ENCODE peak calls at places on chromosome 17, in ten cellular contexts. W is cardiac muscle cell, Q is NB4, X is neural progenitor cell, Y is colonic mucosa, G is A549, C is BJ, L is HAP-1, Z is lower leg skin, S is skeletal muscle cell. V is an unnamed sample.

GRCh38 chr17:41434313-41434895 is 6.4 kb downstream of the KRT38 start:
- DNase-seq in W (peak), Q (no peak), X (no peak), Y (no peak), G (no peak), C (no peak), L (no peak), Z (no peak), S (no peak), V (no peak)

GRCh38 chr17:74968361-74968780 is 4.2 kb downstream of the HID1 start:
- DNase-seq in W (no peak), Q (no peak), X (no peak), Y (peak), G (no peak), C (no peak), L (no peak), Z (peak), S (no peak), V (peak)

GRCh38 chr17:1003972-1004768 is 7.2 kb downstream of the TIMM22 start:
- DNase-seq in W (no peak), Q (no peak), X (no peak), Y (no peak), G (no peak), C (no peak), L (no peak), Z (no peak), S (no peak), V (no peak)

GRCh38 chr17:43832976-43833829 is at the start of gene MPP3:
- DNase-seq in W (peak), Q (peak), X (peak), Y (peak), G (peak), C (no peak), L (peak), Z (peak), S (peak), V (peak)

GRCh38 chr17:80970044-80970761 is 21.4 kb upstream of the CHMP6 start:
- DNase-seq in W (no peak), Q (peak), X (peak), Y (no peak), G (peak), C (no peak), L (no peak), Z (no peak), S (no peak), V (peak)

GRCh38 chr17:33204701-33205100 is 88.4 kb downstream of the ASIC2 start:
- DNase-seq in W (no peak), Q (no peak), X (no peak), Y (no peak), G (no peak), C (no peak), L (no peak), Z (no peak), S (no peak), V (no peak)

GRCh38 chr17:82866521-82867214 is 26.8 kb upstream of the ZNF750 start:
- DNase-seq in W (no peak), Q (no peak), X (peak), Y (no peak), G (no peak), C (no peak), L (no peak), Z (no peak), S (peak), V (peak)

GRCh38 chr17:62064029-62064790 is 868 bp downstream of the MED13 start:
- DNase-seq in W (no peak), Q (peak), X (no peak), Y (no peak), G (peak), C (no peak), L (no peak), Z (no peak), S (no peak), V (peak)

GRCh38 chr17:81667754-81668153 is 1.2 kb downstream of the CCDC137 start:
- DNase-seq in W (no peak), Q (peak), X (peak), Y (no peak), G (no peak), C (no peak), L (no peak), Z (no peak), S (no peak), V (no peak)

GRCh38 chr17:78933959-78934568 is 8.9 kb upstream of the TIMP2 start:
- DNase-seq in W (peak), Q (peak), X (peak), Y (peak), G (peak), C (peak), L (no peak), Z (peak), S (peak), V (peak)

DNA sequence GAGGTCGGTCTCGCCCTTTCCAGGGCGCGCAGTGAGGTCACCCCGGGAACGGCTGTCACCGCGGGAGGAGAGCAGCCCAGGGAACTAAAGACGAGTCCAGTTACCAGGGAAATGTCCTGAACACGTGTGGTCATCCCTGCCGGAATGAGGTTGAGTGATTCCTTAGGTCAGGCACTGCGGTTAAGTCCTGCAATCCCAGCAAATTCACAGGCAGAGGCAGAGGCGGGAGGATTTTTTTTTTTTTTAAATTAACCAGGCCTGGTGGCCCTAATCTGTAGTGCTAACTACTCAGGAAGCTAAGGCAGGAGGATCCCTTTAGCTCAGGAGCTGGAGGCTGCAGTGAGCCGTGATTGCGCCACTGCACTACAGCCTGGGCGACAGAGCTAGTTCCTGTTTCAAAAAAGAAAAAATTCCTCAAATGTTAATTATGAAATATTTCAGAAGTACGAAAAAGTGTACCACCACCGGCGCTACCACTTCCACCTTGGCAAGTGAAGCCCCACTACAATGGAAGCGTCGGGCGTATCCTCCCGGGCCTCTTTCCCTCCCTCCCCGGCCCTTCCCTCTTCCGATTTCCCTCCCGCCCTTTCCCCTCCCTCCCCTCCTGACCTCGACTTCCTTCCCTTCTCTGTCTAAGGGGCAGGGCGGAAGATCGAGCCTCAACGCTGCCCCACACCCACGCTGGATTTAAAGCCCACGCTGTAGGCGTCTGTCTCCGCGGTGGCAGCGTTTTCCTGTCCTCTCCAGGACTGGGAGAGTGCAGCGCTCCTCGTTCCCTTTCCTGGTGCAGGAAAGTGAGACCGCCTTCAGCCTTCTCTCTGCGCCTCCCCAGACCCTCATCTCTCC is 27.3 kb downstream of the SLFN11 start:
- DNase-seq in W (peak), Q (peak), X (peak), Y (peak), G (no peak), C (peak), L (no peak), Z (peak), S (peak), V (peak)
- H3K4me3 ChIP-seq in W (peak), Q (peak), X (peak), Y (peak), G (no peak), C (peak), L (no peak), Z (peak), S (peak), V (no peak)

DNA sequence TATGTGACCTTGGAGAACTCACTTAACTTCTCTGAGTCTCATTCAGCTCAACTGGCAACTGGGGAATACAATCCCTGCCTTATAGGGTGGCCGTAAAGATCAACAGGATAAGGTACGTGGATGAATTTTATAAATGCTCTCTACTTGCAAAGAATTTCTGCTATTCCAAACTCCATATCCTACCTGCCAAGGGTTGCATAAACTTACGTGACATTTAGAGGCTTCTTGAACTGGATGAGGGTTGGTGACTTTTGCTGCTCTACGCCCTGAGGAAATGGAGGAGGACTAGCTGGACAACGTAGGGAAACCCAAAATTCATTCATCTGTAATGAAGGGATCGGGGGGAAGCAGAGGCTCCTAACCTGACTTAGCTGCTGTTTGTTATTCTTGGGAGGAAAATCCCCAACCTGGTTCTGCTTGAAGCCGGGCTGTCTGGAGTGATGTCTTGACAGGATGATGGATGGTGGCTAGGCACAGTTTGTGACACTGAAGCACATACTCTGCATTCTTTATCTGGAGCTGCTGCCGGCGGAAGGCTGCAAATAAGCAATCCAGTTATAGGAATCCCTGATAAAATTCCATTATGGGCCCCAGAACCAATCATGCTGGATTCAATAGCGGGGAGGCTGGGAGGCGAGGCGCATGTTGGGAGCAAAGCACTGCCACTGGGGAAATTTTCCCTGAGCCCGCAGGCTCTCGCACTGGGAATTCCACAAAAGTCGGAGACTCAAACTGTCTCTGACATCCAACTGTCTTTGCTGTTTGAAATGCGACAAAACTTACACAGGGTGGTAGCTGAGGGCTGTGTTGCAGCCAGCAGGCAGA is 94.7 kb upstream of the SDK2 start:
- DNase-seq in W (peak), Q (no peak), X (no peak), Y (no peak), G (no peak), C (no peak), L (no peak), Z (no peak), S (no peak), V (no peak)
- H3K4me3 ChIP-seq in W (no peak), Q (no peak), X (no peak), Y (no peak), G (no peak), C (no peak), L (no peak), Z (no peak), S (no peak), V (no peak)

GRCh38 chr17:50534979-50535326 is 2.4 kb downstream of the EPN3 start:
- DNase-seq in W (no peak), Q (no peak), X (no peak), Y (no peak), G (no peak), C (no peak), L (no peak), Z (no peak), S (no peak), V (no peak)
- H3K4me3 ChIP-seq in W (no peak), Q (no peak), X (no peak), Y (peak), G (no peak), C (no peak), L (no peak), Z (no peak), S (no peak), V (no peak)

DNA sequence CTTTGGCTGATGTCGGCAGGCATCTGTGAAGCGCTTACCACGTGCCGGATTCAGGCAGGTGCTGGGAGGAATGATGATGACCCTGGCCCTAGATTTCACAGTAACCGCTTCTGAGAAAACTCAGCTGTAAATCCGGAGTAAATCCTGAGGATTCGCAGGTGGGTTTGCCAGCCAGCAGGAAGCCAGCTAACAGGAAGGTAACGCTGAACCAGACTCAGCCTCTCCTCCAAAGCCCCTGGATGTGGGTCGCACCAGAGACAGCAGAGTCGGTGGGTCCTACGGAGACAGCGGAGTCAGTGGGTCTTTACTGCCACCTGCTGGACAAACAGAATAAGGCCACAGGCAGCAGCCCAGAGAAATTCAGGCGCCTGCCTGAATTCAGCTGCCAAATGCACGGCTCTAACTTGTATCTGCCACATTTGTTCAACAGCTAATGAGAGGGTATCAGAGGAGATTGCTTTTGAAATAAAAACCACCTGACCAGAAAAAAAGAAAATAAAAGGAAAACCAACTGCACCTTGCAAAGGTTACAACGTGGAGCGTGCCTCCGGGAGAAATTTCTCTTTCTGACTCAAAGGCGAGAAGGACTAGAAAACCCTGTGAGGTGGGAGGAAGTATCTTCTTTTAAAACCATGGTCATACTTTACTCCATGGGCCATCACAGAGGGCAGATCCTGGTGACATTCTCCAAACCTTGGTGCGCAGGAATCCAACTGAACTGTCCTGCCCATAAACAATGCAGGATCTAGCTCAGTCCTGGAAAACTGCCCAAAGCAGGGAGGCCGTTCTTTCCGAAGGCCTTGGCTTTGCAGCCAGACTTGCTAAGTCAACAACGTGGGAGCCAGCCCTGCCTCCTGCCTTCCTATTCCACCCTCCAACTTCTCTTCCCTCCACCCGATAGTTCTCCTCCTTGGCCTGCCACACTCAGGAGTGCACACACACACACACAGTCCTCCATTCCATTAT is 16.3 kb downstream of the COPRS start:
- DNase-seq in W (peak), Q (peak), X (peak), Y (peak), G (peak), C (no peak), L (peak), Z (peak), S (peak), V (peak)
- H3K4me3 ChIP-seq in W (no peak), Q (no peak), X (no peak), Y (peak), G (no peak), C (no peak), L (no peak), Z (no peak), S (peak), V (no peak)

DNA sequence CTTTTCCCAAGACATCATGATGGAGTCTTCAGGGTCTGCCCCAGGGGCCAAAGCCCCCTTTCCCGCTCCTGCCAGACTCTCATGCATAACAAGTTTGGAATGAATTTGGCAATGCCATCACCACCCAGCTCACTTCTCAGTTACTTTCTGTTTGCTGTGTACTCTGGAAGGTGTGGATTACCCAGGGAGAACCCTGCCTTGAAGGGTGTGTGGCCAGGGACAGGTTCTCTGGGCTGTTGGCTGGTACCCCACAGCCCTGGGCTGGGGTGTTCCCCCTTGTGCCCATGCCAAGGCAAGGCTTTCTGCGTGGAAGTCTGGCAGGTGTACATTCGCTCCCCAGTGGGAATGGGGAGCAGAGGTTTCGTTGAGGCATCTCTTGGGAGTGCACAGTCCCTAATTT is 187.7 kb downstream of the CCDC182 start:
- DNase-seq in W (no peak), Q (no peak), X (no peak), Y (no peak), G (no peak), C (no peak), L (no peak), Z (no peak), S (no peak), V (no peak)
- H3K4me3 ChIP-seq in W (no peak), Q (no peak), X (no peak), Y (no peak), G (no peak), C (no peak), L (no peak), Z (no peak), S (no peak), V (no peak)

GRCh38 chr17:46179375-46179999 is 13.7 kb downstream of the KANSL1 start:
- DNase-seq in W (no peak), Q (peak), X (no peak), Y (no peak), G (no peak), C (no peak), L (no peak), Z (no peak), S (no peak), V (no peak)
- H3K4me3 ChIP-seq in W (no peak), Q (peak), X (no peak), Y (no peak), G (no peak), C (no peak), L (no peak), Z (no peak), S (no peak), V (no peak)

DNA sequence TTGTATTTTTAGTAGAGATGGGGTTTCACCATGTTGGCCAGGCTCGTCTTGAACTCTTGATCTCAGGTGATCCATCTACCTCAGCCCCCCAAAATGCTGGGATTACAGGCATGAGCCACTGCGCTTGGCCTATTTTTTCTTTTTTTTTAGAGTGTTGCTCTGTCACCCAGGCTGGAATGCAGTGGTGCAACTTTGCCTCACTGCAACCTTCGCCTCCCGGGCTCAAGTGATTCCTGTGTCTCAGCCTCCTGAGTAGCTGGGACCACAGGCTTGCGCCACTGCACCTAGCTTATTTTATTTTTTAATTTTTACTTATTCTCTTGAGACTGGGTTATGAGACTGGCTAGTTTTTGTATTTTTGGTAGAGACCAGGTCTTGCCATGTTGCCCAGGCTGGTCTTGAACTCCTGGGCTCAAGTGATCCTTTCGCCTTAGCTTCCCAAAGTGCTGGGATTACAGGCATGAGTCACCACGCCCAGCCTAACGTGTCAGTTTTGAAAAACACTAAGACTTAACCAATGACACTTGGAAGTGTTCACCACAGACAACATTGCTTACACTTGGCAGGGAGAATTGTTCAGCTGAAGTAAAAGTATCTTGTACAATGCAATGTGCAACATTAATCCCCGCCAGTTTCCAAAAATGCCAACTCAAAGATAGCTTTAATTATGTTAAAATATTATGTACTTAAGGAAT is 26.9 kb downstream of the ATAD5 start:
- DNase-seq in W (no peak), Q (no peak), X (no peak), Y (no peak), G (no peak), C (no peak), L (no peak), Z (no peak), S (no peak), V (no peak)
- H3K4me3 ChIP-seq in W (no peak), Q (no peak), X (no peak), Y (no peak), G (no peak), C (no peak), L (no peak), Z (no peak), S (no peak), V (no peak)

GRCh38 chr17:49225554-49226236 is 4.9 kb downstream of the PHOSPHO1 start:
- DNase-seq in W (no peak), Q (no peak), X (no peak), Y (no peak), G (no peak), C (no peak), L (no peak), Z (no peak), S (no peak), V (no peak)

GRCh38 chr17:49224997-49225337 is 5.6 kb downstream of the PHOSPHO1 start:
- DNase-seq in W (no peak), Q (no peak), X (no peak), Y (no peak), G (no peak), C (no peak), L (no peak), Z (no peak), S (no peak), V (no peak)

GRCh38 chr17:49223168-49223516 is 7.4 kb downstream of the PHOSPHO1 start:
- DNase-seq in W (no peak), Q (no peak), X (no peak), Y (no peak), G (no peak), C (no peak), L (no peak), Z (no peak), S (no peak), V (no peak)

GRCh38 chr17:49224198-49224996 is 6.2 kb downstream of the PHOSPHO1 start:
- DNase-seq in W (peak), Q (no peak), X (peak), Y (no peak), G (no peak), C (no peak), L (no peak), Z (peak), S (no peak), V (peak)

DNA sequence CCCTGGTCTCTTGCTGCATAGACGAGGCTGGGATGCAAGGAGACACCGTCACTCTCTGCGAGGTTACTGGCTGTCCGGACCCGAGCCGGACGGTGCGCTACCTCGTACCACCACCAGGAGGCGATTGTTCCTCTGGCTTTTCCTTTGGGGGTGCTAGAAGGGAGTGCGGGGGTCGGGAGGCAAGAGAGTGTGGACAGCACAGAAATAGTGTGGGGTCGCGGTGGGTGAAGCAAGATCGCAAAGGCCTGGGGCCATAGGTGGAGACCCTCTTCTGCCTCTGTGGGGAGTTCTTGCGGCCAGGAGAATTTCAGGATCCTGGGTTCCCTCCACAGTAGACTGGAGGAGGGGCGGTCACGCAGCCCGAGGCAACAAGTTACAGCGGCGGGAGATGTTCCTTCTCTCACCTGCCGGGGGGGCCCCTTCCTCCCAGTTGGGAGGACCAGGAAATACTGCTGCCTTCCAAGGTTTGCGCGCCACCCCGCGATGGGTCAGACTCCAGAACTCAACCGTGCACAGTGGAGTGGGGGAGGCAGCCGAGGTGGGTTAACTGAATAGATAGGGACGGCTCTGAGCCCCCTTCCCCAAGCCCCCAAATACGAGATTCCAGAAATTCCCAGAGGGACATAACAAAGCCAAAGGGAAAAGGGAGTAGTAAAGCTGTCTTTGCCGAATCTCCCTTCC is 6.9 kb downstream of the PHOSPHO1 start:
- DNase-seq in W (peak), Q (peak), X (peak), Y (peak), G (peak), C (no peak), L (peak), Z (peak), S (no peak), V (peak)
- H3K4me3 ChIP-seq in W (no peak), Q (no peak), X (peak), Y (peak), G (peak), C (no peak), L (no peak), Z (no peak), S (no peak), V (no peak)

V was measured in mucosa of descending colon.